ENCODE peak calls at places on chromosomes 1 and 21, in four cellular contexts. A is GM19239; R is effector CD4-positive, alpha-beta T cell; H is cardiac septum. O is an unnamed sample.

GRCh38 chr1:97925161-97925560 is 4.3 kb upstream of the DPYD start:
- DNase-seq in R (no peak), H (no peak), A (no peak), O (no peak)

GRCh38 chr1:228646717-228647522 is 88.4 kb upstream of the RHOU start:
- DNase-seq in A (no peak), R (no peak), H (no peak), O (peak)

GRCh38 chr1:33624991-33625870 is 152.8 kb downstream of the ZSCAN20 start:
- DNase-seq in H (no peak), A (no peak), R (no peak), O (no peak)

GRCh38 chr1:116699605-116700004 is 32.1 kb upstream of the IGSF3 start:
- DNase-seq in A (no peak), R (no peak), H (no peak), O (no peak)

GRCh38 chr1:38558055-38558454 is 301.5 kb downstream of the RRAGC start:
- DNase-seq in H (no peak), R (no peak), A (no peak), O (no peak)

GRCh38 chr21:25343774-25344545 is 263.3 kb downstream of the MRPL39 start:
- DNase-seq in A (no peak), R (no peak), H (no peak), O (no peak)

GRCh38 chr1:200328379-200328778 is 81.5 kb downstream of the ZNF281 start:
- DNase-seq in R (no peak), H (no peak), A (no peak), O (no peak)

GRCh38 chr1:85091647-85092295 is 43.5 kb upstream of the MCOLN3 start:
- DNase-seq in H (no peak), A (no peak), R (no peak), O (no peak)

GRCh38 chr1:10968411-10968826 is 44.0 kb upstream of the TARDBP start:
- DNase-seq in A (no peak), R (no peak), H (no peak), O (no peak)

GRCh38 chr1:59738152-59738551 is 76.6 kb upstream of the HOOK1 start:
- DNase-seq in H (no peak), R (no peak), A (no peak), O (no peak)

O was measured in anterior cingulate cortex.